ENCODE peak calls at places on chromosomes 7 and 10, in five cellular contexts. C is NCI-H1694 treated with DMSO at 0.1 percent for 48 hours; M is ureter; D is NCI-H1092 treated with DMSO at 0.1 percent for 48 hours; T is activated naive CD4-positive, alpha-beta T cell. W is an unnamed sample.

GRCh38 chr7:134571746-134572461 is 23.0 kb downstream of the AKR1B15 start:
- DNase-seq in C (no peak), T (no peak), D (no peak), M (no peak), W (no peak)

GRCh38 chr10:93462881-93463280 is 19.3 kb downstream of the MYOF start:
- DNase-seq in M (peak), D (no peak), C (no peak), T (no peak), W (no peak)

GRCh38 chr10:8221481-8221880 is 167.0 kb downstream of the GATA3 start:
- DNase-seq in C (no peak), M (no peak), D (no peak), T (no peak), W (no peak)

GRCh38 chr10:99329238-99329890 is at the start of gene CNNM1:
- DNase-seq in T (no peak), C (peak), D (peak), M (peak), W (no peak)

GRCh38 chr10:33026422-33026821 is 68.4 kb upstream of the ITGB1 start:
- DNase-seq in D (no peak), T (no peak), M (no peak), C (no peak), W (no peak)

GRCh38 chr10:120538091-120538490 is 81.1 kb downstream of the PLPP4 start:
- DNase-seq in D (no peak), C (peak), T (no peak), M (no peak), W (no peak)

GRCh38 chr10:119215371-119215770 is 8.0 kb downstream of the GRK5 start:
- DNase-seq in M (no peak), D (no peak), C (no peak), T (no peak), W (no peak)

GRCh38 chr10:132107947-132108877 is 42.5 kb downstream of the JAKMIP3 start:
- DNase-seq in C (no peak), D (no peak), T (no peak), M (peak), W (no peak)

GRCh38 chr7:40457776-40458480 is 323.1 kb downstream of the SUGCT start:
- DNase-seq in C (no peak), T (no peak), M (no peak), D (no peak), W (no peak)

GRCh38 chr7:2281556-2281955 is 32.7 kb downstream of the SNX8 start:
- DNase-seq in M (no peak), T (no peak), C (peak), D (no peak), W (peak)

GRCh38 chr7:123709525-123709924 is 39.3 kb downstream of the WASL start:
- DNase-seq in C (no peak), D (no peak), T (no peak), M (no peak), W (no peak)

GRCh38 chr7:122884186-122884585 is 2.1 kb downstream of the CADPS2 start:
- DNase-seq in M (no peak), C (no peak), T (no peak), D (peak), W (no peak)

GRCh38 chr7:46881507-46882127 is 700.3 kb downstream of the TNS3 start:
- DNase-seq in D (no peak), M (no peak), C (no peak), T (no peak), W (no peak)

GRCh38 chr10:63157845-63158624 is 24.9 kb downstream of the NRBF2 start:
- DNase-seq in M (peak), C (peak), D (peak), T (peak), W (peak)

GRCh38 chr7:111919690-111920179 is 286.5 kb downstream of the DOCK4 start:
- DNase-seq in D (no peak), T (no peak), M (no peak), C (no peak), W (peak)

GRCh38 chr7:67753891-67754290 is 757.3 kb downstream of the TYW1 start:
- DNase-seq in D (no peak), C (no peak), T (no peak), M (no peak), W (no peak)

GRCh38 chr10:78621183-78621789 is 447.5 kb upstream of the ZMIZ1 start:
- DNase-seq in M (no peak), C (no peak), T (no peak), D (peak), W (no peak)

GRCh38 chr7:37431413-37431812 is 17.3 kb downstream of the ELMO1 start:
- DNase-seq in D (no peak), T (no peak), M (no peak), C (no peak), W (no peak)

GRCh38 chr7:95621404-95621803 is 25.1 kb upstream of the PDK4 start:
- DNase-seq in M (no peak), C (no peak), T (no peak), D (no peak), W (no peak)

GRCh38 chr10:105725007-105725406 is 1083.9 kb downstream of the SORCS3 start:
- DNase-seq in M (no peak), C (no peak), T (no peak), D (no peak), W (no peak)

GRCh38 chr7:712601-713457 is 13.7 kb upstream of the DNAAF5 start:
- DNase-seq in C (no peak), T (no peak), D (no peak), M (peak), W (no peak)

GRCh38 chr10:125633517-125633999 is 49.4 kb downstream of the TEX36 start:
- DNase-seq in D (peak), T (no peak), C (no peak), M (no peak), W (no peak)

GRCh38 chr7:159227433-159227832 is 82.8 kb upstream of the VIPR2 start:
- DNase-seq in T (no peak), C (no peak), D (no peak), M (no peak), W (no peak)

GRCh38 chr10:58299580-58299979 is 30.6 kb downstream of the CISD1 start:
- DNase-seq in M (no peak), T (peak), C (peak), D (peak), W (no peak)

GRCh38 chr7:95420996-95421846 is 13.6 kb downstream of the PON2 start:
- DNase-seq in D (peak), M (no peak), C (peak), T (no peak), W (peak)

GRCh38 chr7:50653116-50653854 is 88.1 kb upstream of the DDC start:
- DNase-seq in C (no peak), T (no peak), M (no peak), D (no peak), W (peak)

GRCh38 chr10:33126742-33127141 is 168.7 kb upstream of the ITGB1 start:
- DNase-seq in M (no peak), D (no peak), T (no peak), C (no peak), W (no peak)

GRCh38 chr7:119545118-119545517 is 727.9 kb upstream of the KCND2 start:
- DNase-seq in M (no peak), T (no peak), D (no peak), C (no peak), W (peak)

GRCh38 chr10:8042032-8042863 is 12.2 kb upstream of the GATA3 start:
- DNase-seq in C (no peak), M (no peak), T (no peak), D (no peak), W (no peak)

GRCh38 chr7:2859952-2860351 is 15.8 kb upstream of the GNA12 start:
- DNase-seq in D (no peak), T (no peak), M (no peak), C (no peak), W (no peak)

GRCh38 chr10:97056003-97056630 is 129.6 kb downstream of the SLIT1 start:
- DNase-seq in C (no peak), T (no peak), M (no peak), D (no peak), W (no peak)

GRCh38 chr10:105797234-105797890 is 1156.3 kb downstream of the SORCS3 start:
- DNase-seq in D (no peak), M (no peak), C (peak), T (no peak), W (peak)

GRCh38 chr10:62356447-62356846 is 17.7 kb upstream of the ZNF365 start:
- DNase-seq in T (no peak), M (no peak), C (no peak), D (no peak), W (no peak)

GRCh38 chr10:105041956-105042355 is 400.9 kb downstream of the SORCS3 start:
- DNase-seq in M (no peak), D (no peak), C (no peak), T (no peak), W (no peak)

W was measured in skeletal muscle cell.